ENCODE peak calls at places on chromosomes 13 and 19, in ten cellular contexts. Y is activated naive CD4-positive, alpha-beta T cell; K is HFFc6; I is A549; H is omental fat pad; A is WTC11; O is NCI-H1092; B is dermis blood vessel endothelial cell; P is iris pigment epithelial cell; U is activated CD4-positive, alpha-beta T cell treated with anti-CD3 and anti-CD28 coated beads, Interleukin-2, amount 50 U/mL, for 48 hours. L is an unnamed sample.

GRCh38 chr19:47176071-47176626 is 45.5 kb downstream of the SAE1 start:
- DNase-seq in K (peak), Y (no peak), H (no peak), B (peak), P (peak), U (no peak), A (no peak), O (no peak), I (no peak), L (no peak)

GRCh38 chr19:42216653-42217521 is 590 bp downstream of the DEDD2 start:
- DNase-seq in P (peak), H (no peak), K (peak), B (peak), O (peak), Y (no peak), U (peak), I (peak), A (peak), L (no peak)

GRCh38 chr19:48670699-48671455 is 1.9 kb downstream of the NTN5 start:
- DNase-seq in Y (no peak), U (no peak), H (no peak), P (no peak), O (no peak), B (no peak), A (no peak), I (no peak), K (no peak), L (no peak)

GRCh38 chr13:29546662-29547061 is 48.8 kb downstream of the SLC7A1 start:
- DNase-seq in H (no peak), U (no peak), O (no peak), B (peak), I (no peak), P (no peak), Y (no peak), A (no peak), K (no peak), L (no peak)

GRCh38 chr19:8307400-8307964 is 676 bp downstream of the CD320 start:
- DNase-seq in Y (no peak), K (no peak), U (no peak), B (peak), H (peak), O (peak), I (no peak), P (no peak), A (peak), L (no peak)

GRCh38 chr13:33761744-33762143 is 56.2 kb upstream of the RFC3 start:
- DNase-seq in I (peak), Y (no peak), A (no peak), U (no peak), K (peak), H (no peak), B (no peak), P (peak), O (peak), L (no peak)

GRCh38 chr13:102948006-102948405 is 102.2 kb downstream of the ERCC5 start:
- DNase-seq in Y (no peak), B (no peak), O (no peak), I (no peak), H (no peak), P (peak), K (no peak), A (no peak), U (no peak), L (no peak)

GRCh38 chr13:107450931-107451330 is 764.4 kb downstream of the LIG4 start:
- DNase-seq in B (peak), K (no peak), U (no peak), O (no peak), P (peak), I (no peak), H (no peak), A (no peak), Y (no peak), L (no peak)

GRCh38 chr19:51063664-51064063 is 1.2 kb downstream of the KLK13 start:
- DNase-seq in U (no peak), Y (no peak), I (no peak), B (no peak), O (no peak), K (no peak), P (no peak), A (no peak), H (no peak), L (no peak)

GRCh38 chr13:29481603-29482002 is 113.9 kb downstream of the SLC7A1 start:
- DNase-seq in Y (no peak), U (no peak), B (no peak), K (no peak), A (no peak), I (no peak), O (no peak), H (no peak), P (no peak), L (no peak)

GRCh38 chr19:5693195-5694166 is 3.4 kb downstream of the RPL36 start:
- DNase-seq in I (no peak), Y (no peak), U (no peak), K (no peak), H (no peak), A (no peak), O (no peak), P (no peak), B (no peak), L (no peak)

GRCh38 chr19:15381864-15382263 is 2.3 kb upstream of the AKAP8 start:
- DNase-seq in O (no peak), U (no peak), K (no peak), I (no peak), P (no peak), B (no peak), H (no peak), Y (no peak), A (no peak), L (no peak)

GRCh38 chr19:10289167-10289835 is 451 bp upstream of the ICAM5 start:
- DNase-seq in A (peak), I (no peak), Y (peak), K (peak), B (peak), O (peak), H (no peak), P (peak), U (peak), L (no peak)

GRCh38 chr13:84588023-84588422 is 705.7 kb upstream of the SLITRK1 start:
- DNase-seq in I (no peak), Y (no peak), H (no peak), B (no peak), K (no peak), A (no peak), U (no peak), P (no peak), O (no peak), L (no peak)

GRCh38 chr13:79128158-79128557 is 277.9 kb downstream of the RBM26 start:
- DNase-seq in I (no peak), P (peak), K (peak), H (no peak), Y (no peak), B (no peak), O (no peak), U (no peak), A (no peak), L (no peak)

GRCh38 chr19:2474232-2475017 is 1.5 kb upstream of the GADD45B start:
- DNase-seq in K (peak), Y (peak), H (peak), A (peak), P (peak), U (peak), B (peak), O (peak), I (peak), L (peak)

GRCh38 chr13:76980075-76980718 is 11.7 kb upstream of the CLN5 start:
- DNase-seq in U (peak), P (peak), A (peak), Y (peak), B (peak), O (peak), H (peak), K (peak), I (peak), L (peak)

GRCh38 chr13:100512422-100512821 is 76.2 kb downstream of the GGACT start:
- DNase-seq in Y (no peak), U (no peak), A (no peak), K (no peak), I (no peak), P (peak), H (no peak), B (peak), O (no peak), L (no peak)

GRCh38 chr19:41887711-41888382 is 4.9 kb downstream of the ARHGEF1 start:
- DNase-seq in H (no peak), U (peak), K (peak), Y (peak), I (no peak), P (peak), O (no peak), A (peak), B (no peak), L (no peak)

GRCh38 chr13:98665638-98665995 is 86.9 kb downstream of the SLC15A1 start:
- DNase-seq in B (no peak), A (no peak), H (no peak), O (peak), K (no peak), U (no peak), P (no peak), I (no peak), Y (no peak), L (no peak)

L was measured in GOT3.